ENCODE peak calls at places on chromosomes 4 and X, in four cellular contexts. One of them, this sample, is unnamed.

GRCh38 chr4:6721121-6721520 is 5.1 kb downstream of the BLOC1S4 start:
- DNase-seq in KBM-7: no peak
- DNase-seq in astrocyte of the spinal cord: no peak
- DNase-seq in stimulated activated CD4-positive, alpha-beta T cell treated with anti-CD3 and anti-CD28 coated beads, Interleukin-12 subunit alpha, Interleukin-12 subunit beta, amount 100 ng/mL, for 48 hours: no peak
- DNase-seq in this sample: no peak

GRCh38 chr4:152808670-152809069 is 28.9 kb downstream of the ARFIP1 start:
- DNase-seq in stimulated activated CD4-positive, alpha-beta T cell treated with anti-CD3 and anti-CD28 coated beads, Interleukin-12 subunit alpha, Interleukin-12 subunit beta, amount 100 ng/mL, for 48 hours: no peak
- DNase-seq in KBM-7: no peak
- DNase-seq in astrocyte of the spinal cord: no peak
- DNase-seq in this sample: no peak

GRCh38 chr4:89788243-89789072 is 48.5 kb downstream of the SNCA start:
- DNase-seq in stimulated activated CD4-positive, alpha-beta T cell treated with anti-CD3 and anti-CD28 coated beads, Interleukin-12 subunit alpha, Interleukin-12 subunit beta, amount 100 ng/mL, for 48 hours: no peak
- DNase-seq in KBM-7: no peak
- DNase-seq in astrocyte of the spinal cord: peak
- DNase-seq in this sample: no peak

GRCh38 chrX:129777218-129777768 is 2.5 kb upstream of the SASH3 start:
- DNase-seq in KBM-7: peak
- DNase-seq in astrocyte of the spinal cord: no peak
- DNase-seq in stimulated activated CD4-positive, alpha-beta T cell treated with anti-CD3 and anti-CD28 coated beads, Interleukin-12 subunit alpha, Interleukin-12 subunit beta, amount 100 ng/mL, for 48 hours: peak
- DNase-seq in this sample: no peak

GRCh38 chr4:89834486-89835209 is 2.3 kb downstream of the SNCA start:
- DNase-seq in KBM-7: no peak
- DNase-seq in astrocyte of the spinal cord: no peak
- DNase-seq in stimulated activated CD4-positive, alpha-beta T cell treated with anti-CD3 and anti-CD28 coated beads, Interleukin-12 subunit alpha, Interleukin-12 subunit beta, amount 100 ng/mL, for 48 hours: no peak
- DNase-seq in this sample: no peak

GRCh38 chrX:28177202-28177601 is 196.0 kb upstream of the DCAF8L1 start:
- DNase-seq in astrocyte of the spinal cord: no peak
- DNase-seq in KBM-7: peak
- DNase-seq in stimulated activated CD4-positive, alpha-beta T cell treated with anti-CD3 and anti-CD28 coated beads, Interleukin-12 subunit alpha, Interleukin-12 subunit beta, amount 100 ng/mL, for 48 hours: no peak
- DNase-seq in this sample: no peak

GRCh38 chr4:73727685-73728084 is 12.7 kb upstream of the CXCL8 start:
- DNase-seq in astrocyte of the spinal cord: no peak
- DNase-seq in KBM-7: no peak
- DNase-seq in stimulated activated CD4-positive, alpha-beta T cell treated with anti-CD3 and anti-CD28 coated beads, Interleukin-12 subunit alpha, Interleukin-12 subunit beta, amount 100 ng/mL, for 48 hours: no peak
- DNase-seq in this sample: no peak

GRCh38 chr4:84530871-84531270 is 31.8 kb upstream of the NKX6-1 start:
- DNase-seq in astrocyte of the spinal cord: peak
- DNase-seq in stimulated activated CD4-positive, alpha-beta T cell treated with anti-CD3 and anti-CD28 coated beads, Interleukin-12 subunit alpha, Interleukin-12 subunit beta, amount 100 ng/mL, for 48 hours: no peak
- DNase-seq in KBM-7: no peak
- DNase-seq in this sample: no peak

GRCh38 chr4:21077967-21078366 is 377.7 kb downstream of the PACRGL start:
- DNase-seq in KBM-7: no peak
- DNase-seq in stimulated activated CD4-positive, alpha-beta T cell treated with anti-CD3 and anti-CD28 coated beads, Interleukin-12 subunit alpha, Interleukin-12 subunit beta, amount 100 ng/mL, for 48 hours: no peak
- DNase-seq in astrocyte of the spinal cord: no peak
- DNase-seq in this sample: no peak

GRCh38 chrX:19707472-19707871 is 179.9 kb downstream of the SH3KBP1 start:
- DNase-seq in stimulated activated CD4-positive, alpha-beta T cell treated with anti-CD3 and anti-CD28 coated beads, Interleukin-12 subunit alpha, Interleukin-12 subunit beta, amount 100 ng/mL, for 48 hours: no peak
- DNase-seq in astrocyte of the spinal cord: no peak
- DNase-seq in KBM-7: no peak
- DNase-seq in this sample: no peak

GRCh38 chr4:182306792-182307507 is 63.7 kb downstream of the TENM3 start:
- DNase-seq in astrocyte of the spinal cord: peak
- DNase-seq in stimulated activated CD4-positive, alpha-beta T cell treated with anti-CD3 and anti-CD28 coated beads, Interleukin-12 subunit alpha, Interleukin-12 subunit beta, amount 100 ng/mL, for 48 hours: no peak
- DNase-seq in KBM-7: no peak
- DNase-seq in this sample: no peak

GRCh38 chr4:74692973-74693372 is 101.3 kb downstream of the BTC start:
- DNase-seq in astrocyte of the spinal cord: no peak
- DNase-seq in stimulated activated CD4-positive, alpha-beta T cell treated with anti-CD3 and anti-CD28 coated beads, Interleukin-12 subunit alpha, Interleukin-12 subunit beta, amount 100 ng/mL, for 48 hours: no peak
- DNase-seq in KBM-7: no peak
- DNase-seq in this sample: no peak

GRCh38 chr4:153234923-153235322 is 30.7 kb downstream of the TRIM2 start:
- DNase-seq in KBM-7: peak
- DNase-seq in stimulated activated CD4-positive, alpha-beta T cell treated with anti-CD3 and anti-CD28 coated beads, Interleukin-12 subunit alpha, Interleukin-12 subunit beta, amount 100 ng/mL, for 48 hours: no peak
- DNase-seq in astrocyte of the spinal cord: peak
- DNase-seq in this sample: no peak

GRCh38 chr4:83074086-83074704 is 39.2 kb downstream of the COPS4 start:
- DNase-seq in astrocyte of the spinal cord: peak
- DNase-seq in KBM-7: peak
- DNase-seq in stimulated activated CD4-positive, alpha-beta T cell treated with anti-CD3 and anti-CD28 coated beads, Interleukin-12 subunit alpha, Interleukin-12 subunit beta, amount 100 ng/mL, for 48 hours: peak
- DNase-seq in this sample: peak

GRCh38 chr4:25666031-25666630 is 10.5 kb downstream of the SLC34A2 start:
- DNase-seq in stimulated activated CD4-positive, alpha-beta T cell treated with anti-CD3 and anti-CD28 coated beads, Interleukin-12 subunit alpha, Interleukin-12 subunit beta, amount 100 ng/mL, for 48 hours: no peak
- DNase-seq in KBM-7: no peak
- DNase-seq in astrocyte of the spinal cord: no peak
- DNase-seq in this sample: no peak

GRCh38 chr4:21885241-21885640 is 63.3 kb downstream of the KCNIP4 start:
- DNase-seq in KBM-7: no peak
- DNase-seq in astrocyte of the spinal cord: peak
- DNase-seq in stimulated activated CD4-positive, alpha-beta T cell treated with anti-CD3 and anti-CD28 coated beads, Interleukin-12 subunit alpha, Interleukin-12 subunit beta, amount 100 ng/mL, for 48 hours: no peak
- DNase-seq in this sample: no peak

GRCh38 chr4:101086801-101087586 is 260.3 kb downstream of the PPP3CA start:
- DNase-seq in stimulated activated CD4-positive, alpha-beta T cell treated with anti-CD3 and anti-CD28 coated beads, Interleukin-12 subunit alpha, Interleukin-12 subunit beta, amount 100 ng/mL, for 48 hours: no peak
- DNase-seq in astrocyte of the spinal cord: no peak
- DNase-seq in KBM-7: peak
- DNase-seq in this sample: no peak

GRCh38 chr4:19807505-19807904 is 444.2 kb upstream of the SLIT2 start:
- DNase-seq in KBM-7: no peak
- DNase-seq in astrocyte of the spinal cord: peak
- DNase-seq in stimulated activated CD4-positive, alpha-beta T cell treated with anti-CD3 and anti-CD28 coated beads, Interleukin-12 subunit alpha, Interleukin-12 subunit beta, amount 100 ng/mL, for 48 hours: no peak
- DNase-seq in this sample: no peak

GRCh38 chr4:185119927-185120630 is 23.0 kb upstream of the SLC25A4 start:
- DNase-seq in astrocyte of the spinal cord: no peak
- DNase-seq in stimulated activated CD4-positive, alpha-beta T cell treated with anti-CD3 and anti-CD28 coated beads, Interleukin-12 subunit alpha, Interleukin-12 subunit beta, amount 100 ng/mL, for 48 hours: no peak
- DNase-seq in KBM-7: no peak
- DNase-seq in this sample: no peak

GRCh38 chr4:85869156-85869555 is 394.2 kb downstream of the ARHGAP24 start:
- DNase-seq in stimulated activated CD4-positive, alpha-beta T cell treated with anti-CD3 and anti-CD28 coated beads, Interleukin-12 subunit alpha, Interleukin-12 subunit beta, amount 100 ng/mL, for 48 hours: no peak
- DNase-seq in astrocyte of the spinal cord: no peak
- DNase-seq in KBM-7: no peak
- DNase-seq in this sample: no peak

GRCh38 chr4:26803462-26803861 is 57.2 kb upstream of the STIM2 start:
- DNase-seq in stimulated activated CD4-positive, alpha-beta T cell treated with anti-CD3 and anti-CD28 coated beads, Interleukin-12 subunit alpha, Interleukin-12 subunit beta, amount 100 ng/mL, for 48 hours: no peak
- DNase-seq in KBM-7: no peak
- DNase-seq in astrocyte of the spinal cord: no peak
- DNase-seq in this sample: no peak

GRCh38 chr4:42627887-42628646 is 28.8 kb downstream of the ATP8A1 start:
- DNase-seq in KBM-7: no peak
- DNase-seq in stimulated activated CD4-positive, alpha-beta T cell treated with anti-CD3 and anti-CD28 coated beads, Interleukin-12 subunit alpha, Interleukin-12 subunit beta, amount 100 ng/mL, for 48 hours: peak
- DNase-seq in astrocyte of the spinal cord: no peak
- DNase-seq in this sample: peak

GRCh38 chr4:158010346-158010745 is 162.5 kb downstream of the GASK1B start:
- DNase-seq in stimulated activated CD4-positive, alpha-beta T cell treated with anti-CD3 and anti-CD28 coated beads, Interleukin-12 subunit alpha, Interleukin-12 subunit beta, amount 100 ng/mL, for 48 hours: no peak
- DNase-seq in astrocyte of the spinal cord: no peak
- DNase-seq in KBM-7: no peak
- DNase-seq in this sample: no peak

GRCh38 chr4:158314756-158315487 is 104.6 kb downstream of the TMEM144 start:
- DNase-seq in KBM-7: no peak
- DNase-seq in stimulated activated CD4-positive, alpha-beta T cell treated with anti-CD3 and anti-CD28 coated beads, Interleukin-12 subunit alpha, Interleukin-12 subunit beta, amount 100 ng/mL, for 48 hours: no peak
- DNase-seq in astrocyte of the spinal cord: peak
- DNase-seq in this sample: no peak